ENCODE peak calls at places on chromosomes 11 and 22, in six cellular contexts. H, W, S, G, Y and L are unnamed samples.

GRCh38 chr11:115190196-115190595 is 314.0 kb downstream of the CADM1 start:
- DNase-seq in H (no peak), W (no peak), S (no peak), G (no peak), Y (no peak), L (no peak)

GRCh38 chr22:26762503-26763170 is 105.2 kb downstream of the MIAT start:
- DNase-seq in H (no peak), W (no peak), S (no peak), G (no peak), Y (no peak), L (no peak)

GRCh38 chr11:127275771-127276170 is 275.2 kb upstream of the KIRREL3 start:
- DNase-seq in H (no peak), W (no peak), S (no peak), G (no peak), Y (no peak), L (no peak)

GRCh38 chr11:32437406-32438345 is 2.3 kb upstream of the WT1 start:
- DNase-seq in H (no peak), W (no peak), S (no peak), G (no peak), Y (no peak), L (no peak)

GRCh38 chr11:118156531-118157185 is 4.0 kb upstream of the SCN4B start:
- DNase-seq in H (no peak), W (no peak), S (peak; percentile 29), G (no peak), Y (no peak), L (no peak)

GRCh38 chr11:47560431-47560830 is 5.0 kb upstream of the PTPMT1 start:
- DNase-seq in H (no peak), W (no peak), S (no peak), G (no peak), Y (no peak), L (no peak)

GRCh38 chr11:14065153-14065552 is 102.6 kb downstream of the SPON1 start:
- DNase-seq in H (no peak), W (no peak), S (no peak), G (no peak), Y (no peak), L (no peak)

GRCh38 chr11:63851354-63851753 is 12.4 kb downstream of the MARK2 start:
- DNase-seq in H (no peak), W (no peak), S (no peak), G (no peak), Y (no peak), L (peak; percentile 26)

GRCh38 chr11:46618789-46619188 is 1.4 kb downstream of the ATG13 start:
- DNase-seq in H (no peak), W (no peak), S (no peak), G (no peak), Y (no peak), L (no peak)

GRCh38 chr22:28674121-28674563 is 5.5 kb downstream of the TTC28 start:
- DNase-seq in H (no peak), W (no peak), S (no peak), G (peak; percentile 55), Y (no peak), L (no peak)

GRCh38 chr11:95764267-95764898 is 25.2 kb downstream of the FAM76B start:
- DNase-seq in H (no peak), W (no peak), S (no peak), G (no peak), Y (no peak), L (no peak)

GRCh38 chr22:40404251-40405177 is 34.1 kb downstream of the SGSM3 start:
- DNase-seq in H (no peak), W (no peak), S (no peak), G (no peak), Y (no peak), L (no peak)

GRCh38 chr11:8242113-8242475 is 21.6 kb downstream of the LMO1 start:
- DNase-seq in H (no peak), W (no peak), S (no peak), G (no peak), Y (no peak), L (no peak)

GRCh38 chr11:131867457-131868257 is 497.2 kb downstream of the NTM start:
- DNase-seq in H (peak; percentile 53), W (peak; percentile 55), S (peak; percentile 66), G (peak; percentile 66), Y (peak; percentile 63), L (peak; percentile 79)

GRCh38 chr11:69416746-69417145 is 64.7 kb upstream of the LINC01488 start:
- DNase-seq in H (no peak), W (no peak), S (no peak), G (no peak), Y (no peak), L (no peak)

GRCh38 chr22:46931414-46931813 is 169.0 kb downstream of the TBC1D22A start:
- DNase-seq in H (no peak), W (no peak), S (no peak), G (peak; percentile 61), Y (no peak), L (no peak)

GRCh38 chr11:130211781-130212401 is 52.3 kb downstream of the ST14 start:
- DNase-seq in H (no peak), W (no peak), S (no peak), G (no peak), Y (no peak), L (no peak)

GRCh38 chr11:2774173-2775082 is 74.6 kb upstream of the KCNQ1OT1 start:
- DNase-seq in H (no peak), W (peak; percentile 6), S (peak; percentile 3), G (peak; percentile 42), Y (no peak), L (peak; percentile 55)

GRCh38 chr22:29315286-29316195 is at the start of gene RASL10A:
- DNase-seq in H (no peak), W (no peak), S (no peak), G (peak; percentile 35), Y (no peak), L (peak; percentile 71)

GRCh38 chr11:74474316-74474715 is 7.0 kb upstream of the KCNE3 start:
- DNase-seq in H (no peak), W (no peak), S (no peak), G (no peak), Y (no peak), L (peak; percentile 55)

GRCh38 chr11:74480683-74481417 is 12.7 kb downstream of the LIPT2 start:
- DNase-seq in H (no peak), W (no peak), S (no peak), G (no peak), Y (no peak), L (no peak)

GRCh38 chr11:74479340-74480123 is 12.2 kb upstream of the KCNE3 start:
- DNase-seq in H (no peak), W (no peak), S (no peak), G (no peak), Y (no peak), L (no peak)

GRCh38 chr11:74473382-74474201 is 6.2 kb upstream of the KCNE3 start:
- DNase-seq in H (no peak), W (no peak), S (no peak), G (no peak), Y (no peak), L (peak; percentile 38)

DNA sequence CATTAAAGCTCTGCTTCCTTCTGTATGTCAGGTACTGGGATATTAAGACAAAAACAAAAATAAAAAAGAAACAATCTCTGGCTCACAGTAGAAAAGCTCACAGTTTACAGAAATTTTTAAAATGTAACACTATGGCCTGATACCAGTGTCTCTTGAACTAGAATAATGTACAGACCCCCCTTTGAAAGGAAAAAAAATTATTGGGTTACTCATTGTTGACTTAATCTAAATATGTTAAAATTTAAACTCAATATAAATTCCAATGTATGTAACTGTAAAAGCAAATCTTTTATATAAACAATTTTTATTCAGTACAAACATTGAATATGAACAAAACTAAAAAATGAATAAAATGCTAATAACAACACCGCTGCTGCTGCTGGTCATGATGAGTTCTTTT is 11.5 kb upstream of the KCNE3 start:
- DNase-seq in H (no peak), W (no peak), S (no peak), G (no peak), Y (no peak), L (no peak)
- H3K27ac ChIP-seq in H (no peak overlapping the region), W (no peak overlapping the region), S (no peak overlapping the region), G (no peak overlapping the region), Y (no peak overlapping the region), L (no peak overlapping the region)

GRCh38 chr11:17513853-17514252 is 30.4 kb downstream of the USH1C start:
- DNase-seq in H (no peak), W (no peak), S (no peak), G (no peak), Y (no peak), L (no peak)

GRCh38 chr11:17514476-17514875 is 29.7 kb downstream of the USH1C start:
- DNase-seq in H (no peak), W (no peak), S (no peak), G (no peak), Y (no peak), L (no peak)

GRCh38 chr11:17517186-17517585 is 27.0 kb downstream of the USH1C start:
- DNase-seq in H (no peak), W (no peak), S (no peak), G (no peak), Y (no peak), L (no peak)

GRCh38 chr11:17516551-17517150 is 27.6 kb downstream of the USH1C start:
- DNase-seq in H (no peak), W (no peak), S (no peak), G (no peak), Y (no peak), L (no peak)

DNA sequence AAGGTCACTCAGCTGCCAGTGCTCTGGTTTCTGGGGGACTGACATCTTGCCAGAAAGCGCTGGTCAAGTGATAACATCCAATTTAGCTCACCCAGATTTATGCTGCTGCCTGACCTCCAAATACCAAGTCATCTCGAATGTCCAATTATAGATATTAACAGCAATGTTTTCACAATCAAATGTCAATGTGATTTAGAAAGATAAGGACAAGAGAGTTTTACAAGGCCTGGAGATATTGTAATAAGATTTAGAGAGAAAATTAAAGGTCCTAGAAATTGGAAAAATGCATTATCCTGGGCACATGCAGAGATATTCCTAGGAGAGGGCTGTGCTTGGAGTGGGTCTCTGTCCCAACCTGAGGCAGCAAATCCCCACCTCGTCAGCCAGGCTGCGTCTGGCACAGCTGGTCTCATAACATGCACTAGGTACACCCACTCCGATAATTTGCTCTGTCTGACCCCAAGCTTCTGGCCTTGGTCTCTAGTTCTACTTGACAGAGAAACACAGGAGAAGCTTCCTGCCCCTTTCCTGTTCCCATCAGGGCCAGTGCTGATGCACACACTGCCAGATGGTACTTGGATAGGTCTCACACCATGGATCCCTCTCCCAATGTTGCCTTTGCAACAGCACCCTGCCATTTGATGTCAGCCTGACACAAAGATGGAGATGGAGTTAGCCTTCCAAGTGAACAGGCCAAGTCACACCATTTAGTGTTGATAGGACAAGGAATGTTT is 28.6 kb downstream of the USH1C start:
- DNase-seq in H (no peak), W (no peak), S (no peak), G (no peak), Y (no peak), L (no peak)
- H3K27me3 ChIP-seq in H (no peaks in the 10 kb centered on the region), W (no peaks in the 10 kb centered on the region), S (no peaks in the 10 kb centered on the region), G (peaks cover 36% of the 10 kb centered on the region), Y (no peaks in the 10 kb centered on the region), L (no peaks in the 10 kb centered on the region)

DNA sequence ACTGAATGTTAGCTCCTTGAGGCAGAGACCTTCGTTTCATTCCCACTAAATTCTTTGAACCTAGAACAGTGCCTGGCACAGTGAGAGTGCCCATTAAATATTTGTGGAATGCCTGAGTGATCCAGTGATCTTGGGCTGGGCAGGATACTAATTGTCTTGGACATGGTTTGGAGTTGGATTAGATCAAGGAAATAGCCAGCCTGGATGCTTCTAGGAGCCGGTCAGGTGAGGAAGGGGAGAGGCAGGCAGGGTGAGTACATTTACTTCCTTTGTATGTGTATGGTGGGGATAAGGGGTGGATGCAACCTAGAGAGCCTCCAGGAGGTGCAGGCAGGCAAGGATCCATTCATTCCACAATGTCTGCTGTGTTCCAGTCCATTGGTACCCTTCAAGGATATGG is 3.6 kb downstream of the SREBF2 start:
- DNase-seq in H (no peak), W (no peak), S (no peak), G (no peak), Y (no peak), L (no peak)
- H3K4me3 ChIP-seq in H (no peak overlapping the region), W (no peak overlapping the region), S (no peak overlapping the region), G (no peak overlapping the region), Y (no peak overlapping the region), L (no peak overlapping the region)

GRCh38 chr11:3877252-3878035 is 22.0 kb downstream of the STIM1 start:
- DNase-seq in H (no peak), W (no peak), S (no peak), G (no peak), Y (no peak), L (no peak)
- H3K27ac ChIP-seq in H (peak overlapping the region; percentile 36), W (peak overlapping the region; percentile 23), S (peak overlapping the region; percentile 58), G (no peak overlapping the region), Y (no peak overlapping the region), L (no peak overlapping the region)